ENCODE peak calls at places on chromosome 2, in seven cellular contexts. One of them, this sample, is unnamed.

GRCh38 chr2:237488901-237489860 is 2.1 kb downstream of the MLPH start:
- DNase-seq in cardiac muscle cell: no peak
- DNase-seq in heart right ventricle: no peak
- DNase-seq in brain microvascular endothelial cell: no peak
- DNase-seq in body of pancreas: peak
- DNase-seq in endothelial cell of umbilical vein: no peak
- DNase-seq in IMR-90: peak
- DNase-seq in this sample: no peak

GRCh38 chr2:86397989-86398388 is 43.2 kb upstream of the KDM3A start:
- DNase-seq in heart right ventricle: no peak
- DNase-seq in IMR-90: no peak
- DNase-seq in body of pancreas: no peak
- DNase-seq in cardiac muscle cell: no peak
- DNase-seq in brain microvascular endothelial cell: no peak
- DNase-seq in endothelial cell of umbilical vein: no peak
- DNase-seq in this sample: no peak

GRCh38 chr2:100276716-100277115 is 45.6 kb downstream of the LONRF2 start:
- DNase-seq in cardiac muscle cell: no peak
- DNase-seq in body of pancreas: no peak
- DNase-seq in heart right ventricle: no peak
- DNase-seq in brain microvascular endothelial cell: no peak
- DNase-seq in IMR-90: no peak
- DNase-seq in endothelial cell of umbilical vein: no peak
- DNase-seq in this sample: no peak

GRCh38 chr2:40400336-40400953 is 51.4 kb downstream of the SLC8A1 start:
- DNase-seq in IMR-90: no peak
- DNase-seq in brain microvascular endothelial cell: no peak
- DNase-seq in cardiac muscle cell: peak
- DNase-seq in heart right ventricle: no peak
- DNase-seq in body of pancreas: no peak
- DNase-seq in endothelial cell of umbilical vein: peak
- DNase-seq in this sample: no peak

GRCh38 chr2:27573452-27573851 is 9.4 kb upstream of the ZNF512 start:
- DNase-seq in heart right ventricle: no peak
- DNase-seq in endothelial cell of umbilical vein: no peak
- DNase-seq in cardiac muscle cell: peak
- DNase-seq in IMR-90: peak
- DNase-seq in body of pancreas: no peak
- DNase-seq in brain microvascular endothelial cell: peak
- DNase-seq in this sample: peak

GRCh38 chr2:232276084-232276738 is 102.3 kb upstream of the ALPP start:
- DNase-seq in endothelial cell of umbilical vein: no peak
- DNase-seq in cardiac muscle cell: no peak
- DNase-seq in heart right ventricle: no peak
- DNase-seq in brain microvascular endothelial cell: no peak
- DNase-seq in body of pancreas: no peak
- DNase-seq in IMR-90: no peak
- DNase-seq in this sample: no peak

GRCh38 chr2:134160793-134161504 is 92.9 kb upstream of the MGAT5 start:
- DNase-seq in heart right ventricle: peak
- DNase-seq in body of pancreas: peak
- DNase-seq in endothelial cell of umbilical vein: peak
- DNase-seq in brain microvascular endothelial cell: no peak
- DNase-seq in IMR-90: peak
- DNase-seq in cardiac muscle cell: peak
- DNase-seq in this sample: no peak

GRCh38 chr2:160596431-160596830 is 102.8 kb upstream of the RBMS1 start:
- DNase-seq in endothelial cell of umbilical vein: no peak
- DNase-seq in IMR-90: no peak
- DNase-seq in body of pancreas: no peak
- DNase-seq in brain microvascular endothelial cell: no peak
- DNase-seq in cardiac muscle cell: no peak
- DNase-seq in heart right ventricle: no peak
- DNase-seq in this sample: no peak

GRCh38 chr2:9959262-9959661 is 7.8 kb downstream of the GRHL1 start:
- DNase-seq in heart right ventricle: no peak
- DNase-seq in body of pancreas: no peak
- DNase-seq in IMR-90: no peak
- DNase-seq in brain microvascular endothelial cell: no peak
- DNase-seq in cardiac muscle cell: no peak
- DNase-seq in endothelial cell of umbilical vein: no peak
- DNase-seq in this sample: no peak

GRCh38 chr2:239348563-239349447 is 52.0 kb downstream of the HDAC4 start:
- DNase-seq in body of pancreas: no peak
- DNase-seq in IMR-90: no peak
- DNase-seq in brain microvascular endothelial cell: no peak
- DNase-seq in cardiac muscle cell: no peak
- DNase-seq in heart right ventricle: no peak
- DNase-seq in endothelial cell of umbilical vein: no peak
- DNase-seq in this sample: no peak

GRCh38 chr2:18626958-18627650 is 37.7 kb upstream of the NT5C1B start:
- DNase-seq in IMR-90: no peak
- DNase-seq in brain microvascular endothelial cell: peak
- DNase-seq in heart right ventricle: no peak
- DNase-seq in cardiac muscle cell: peak
- DNase-seq in body of pancreas: no peak
- DNase-seq in endothelial cell of umbilical vein: no peak
- DNase-seq in this sample: no peak

GRCh38 chr2:4269885-4270284 is 566.5 kb downstream of the DCDC2C start:
- DNase-seq in cardiac muscle cell: no peak
- DNase-seq in body of pancreas: no peak
- DNase-seq in endothelial cell of umbilical vein: no peak
- DNase-seq in brain microvascular endothelial cell: no peak
- DNase-seq in IMR-90: no peak
- DNase-seq in heart right ventricle: no peak
- DNase-seq in this sample: no peak

GRCh38 chr2:26649322-26649721 is 8.2 kb upstream of the CIB4 start:
- DNase-seq in brain microvascular endothelial cell: no peak
- DNase-seq in endothelial cell of umbilical vein: no peak
- DNase-seq in cardiac muscle cell: no peak
- DNase-seq in body of pancreas: no peak
- DNase-seq in heart right ventricle: no peak
- DNase-seq in IMR-90: no peak
- DNase-seq in this sample: no peak

GRCh38 chr2:95159690-95160449 is at the start of gene ZNF514:
- DNase-seq in heart right ventricle: peak
- DNase-seq in brain microvascular endothelial cell: peak
- DNase-seq in endothelial cell of umbilical vein: peak
- DNase-seq in IMR-90: peak
- DNase-seq in cardiac muscle cell: peak
- DNase-seq in body of pancreas: peak
- DNase-seq in this sample: peak
- H3K27ac ChIP-seq in heart right ventricle: peak
- H3K27ac ChIP-seq in brain microvascular endothelial cell: peak
- H3K27ac ChIP-seq in endothelial cell of umbilical vein: no peak
- H3K27ac ChIP-seq in IMR-90: peak
- H3K27ac ChIP-seq in cardiac muscle cell: peak
- H3K27ac ChIP-seq in body of pancreas: peak
- H3K27ac ChIP-seq in this sample: peak

GRCh38 chr2:98649135-98649991 is 41.0 kb downstream of the UNC50 start:
- DNase-seq in endothelial cell of umbilical vein: peak
- DNase-seq in body of pancreas: peak
- DNase-seq in IMR-90: peak
- DNase-seq in cardiac muscle cell: peak
- DNase-seq in heart right ventricle: peak
- DNase-seq in brain microvascular endothelial cell: peak
- DNase-seq in this sample: peak
- H3K27ac ChIP-seq in endothelial cell of umbilical vein: peak
- H3K27ac ChIP-seq in body of pancreas: no peak
- H3K27ac ChIP-seq in IMR-90: no peak
- H3K27ac ChIP-seq in cardiac muscle cell: no peak
- H3K27ac ChIP-seq in heart right ventricle: no peak
- H3K27ac ChIP-seq in brain microvascular endothelial cell: no peak
- H3K27ac ChIP-seq in this sample: no peak

DNA sequence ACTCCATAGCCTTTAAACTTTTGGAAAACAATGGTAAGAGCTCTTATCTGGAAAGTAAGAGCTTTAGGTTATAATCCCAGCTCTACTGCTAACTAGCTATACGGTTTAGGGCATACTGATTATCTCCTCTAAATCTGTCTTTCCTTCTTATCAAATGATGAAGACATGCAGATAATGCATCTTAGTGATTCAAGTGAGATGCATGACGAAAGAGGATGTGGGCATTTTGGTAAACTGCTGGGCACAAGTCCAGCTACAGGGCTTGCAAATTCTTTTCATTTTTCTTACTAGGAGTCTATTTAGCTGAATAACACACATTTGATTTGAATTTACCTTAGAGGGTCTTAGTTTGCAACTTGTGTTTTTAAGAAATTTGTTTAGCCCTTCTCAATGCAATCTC is 1604.8 kb upstream of the ZEB2 start:
- DNase-seq in brain microvascular endothelial cell: peak
- DNase-seq in body of pancreas: no peak
- DNase-seq in endothelial cell of umbilical vein: no peak
- DNase-seq in IMR-90: peak
- DNase-seq in cardiac muscle cell: peak
- DNase-seq in heart right ventricle: no peak
- DNase-seq in this sample: peak
- H3K27ac ChIP-seq in brain microvascular endothelial cell: no peak
- H3K27ac ChIP-seq in body of pancreas: no peak
- H3K27ac ChIP-seq in endothelial cell of umbilical vein: no peak
- H3K27ac ChIP-seq in IMR-90: no peak
- H3K27ac ChIP-seq in cardiac muscle cell: no peak
- H3K27ac ChIP-seq in heart right ventricle: no peak
- H3K27ac ChIP-seq in this sample: no peak

DNA sequence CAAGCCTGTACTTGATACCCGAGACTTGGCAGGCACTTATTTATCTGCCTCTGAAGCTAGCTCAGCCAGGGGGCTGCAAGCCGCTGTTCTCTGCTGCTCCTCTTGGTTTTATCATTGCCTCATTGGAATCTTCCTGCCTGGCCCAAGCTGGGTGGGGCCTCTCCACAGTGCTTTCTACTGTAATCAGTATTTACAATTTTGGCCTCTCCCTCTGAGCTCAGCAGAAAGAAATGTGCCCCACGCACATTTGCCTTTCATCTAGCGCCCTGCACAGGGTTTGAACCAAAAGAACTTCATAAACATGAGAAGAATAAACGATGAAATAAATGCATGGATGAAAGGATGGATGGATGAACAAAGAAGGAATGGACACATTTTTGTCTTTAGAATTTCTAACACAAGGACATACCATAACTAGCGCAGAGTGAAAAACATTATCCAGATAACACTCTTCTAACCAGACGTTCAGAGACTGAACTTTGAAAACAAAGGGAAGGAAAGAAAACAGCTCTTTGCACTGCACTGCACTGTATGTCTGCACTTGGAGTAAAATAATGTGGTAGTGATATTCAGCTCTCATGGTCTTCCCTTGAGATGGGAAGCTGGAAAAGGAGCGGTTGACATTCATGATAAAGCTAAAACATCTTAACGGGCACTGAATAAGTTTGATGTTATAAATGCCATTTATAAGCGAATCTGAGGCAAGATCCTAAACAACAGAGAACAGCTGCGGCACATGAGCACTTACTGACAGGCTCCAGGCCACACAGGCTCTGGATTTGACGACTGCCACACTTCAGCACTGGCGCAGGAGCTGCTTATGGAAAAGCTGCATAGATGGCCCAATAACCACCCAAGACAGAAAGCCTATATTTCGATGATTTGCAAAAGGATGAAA is 86.8 kb upstream of the SP3 start:
- DNase-seq in body of pancreas: peak
- DNase-seq in heart right ventricle: no peak
- DNase-seq in brain microvascular endothelial cell: peak
- DNase-seq in endothelial cell of umbilical vein: no peak
- DNase-seq in IMR-90: peak
- DNase-seq in cardiac muscle cell: peak
- DNase-seq in this sample: peak
- H3K27ac ChIP-seq in body of pancreas: no peak
- H3K27ac ChIP-seq in heart right ventricle: no peak
- H3K27ac ChIP-seq in brain microvascular endothelial cell: no peak
- H3K27ac ChIP-seq in endothelial cell of umbilical vein: no peak
- H3K27ac ChIP-seq in IMR-90: peak
- H3K27ac ChIP-seq in cardiac muscle cell: peak
- H3K27ac ChIP-seq in this sample: peak

GRCh38 chr2:46122318-46122970 is 174.8 kb upstream of the EPAS1 start:
- DNase-seq in IMR-90: no peak
- DNase-seq in endothelial cell of umbilical vein: no peak
- DNase-seq in cardiac muscle cell: no peak
- DNase-seq in brain microvascular endothelial cell: no peak
- DNase-seq in body of pancreas: no peak
- DNase-seq in heart right ventricle: no peak
- DNase-seq in this sample: no peak

GRCh38 chr2:46119453-46119852 is 177.8 kb upstream of the EPAS1 start:
- DNase-seq in heart right ventricle: no peak
- DNase-seq in IMR-90: no peak
- DNase-seq in brain microvascular endothelial cell: no peak
- DNase-seq in cardiac muscle cell: peak
- DNase-seq in body of pancreas: no peak
- DNase-seq in endothelial cell of umbilical vein: no peak
- DNase-seq in this sample: no peak

GRCh38 chr2:46122971-46123365 is 174.2 kb upstream of the EPAS1 start:
- DNase-seq in cardiac muscle cell: no peak
- DNase-seq in body of pancreas: no peak
- DNase-seq in heart right ventricle: no peak
- DNase-seq in endothelial cell of umbilical vein: peak
- DNase-seq in brain microvascular endothelial cell: no peak
- DNase-seq in IMR-90: no peak
- DNase-seq in this sample: no peak

GRCh38 chr2:46118656-46119338 is 178.4 kb upstream of the EPAS1 start:
- DNase-seq in cardiac muscle cell: peak
- DNase-seq in body of pancreas: no peak
- DNase-seq in endothelial cell of umbilical vein: peak
- DNase-seq in brain microvascular endothelial cell: no peak
- DNase-seq in IMR-90: no peak
- DNase-seq in heart right ventricle: no peak
- DNase-seq in this sample: no peak

DNA sequence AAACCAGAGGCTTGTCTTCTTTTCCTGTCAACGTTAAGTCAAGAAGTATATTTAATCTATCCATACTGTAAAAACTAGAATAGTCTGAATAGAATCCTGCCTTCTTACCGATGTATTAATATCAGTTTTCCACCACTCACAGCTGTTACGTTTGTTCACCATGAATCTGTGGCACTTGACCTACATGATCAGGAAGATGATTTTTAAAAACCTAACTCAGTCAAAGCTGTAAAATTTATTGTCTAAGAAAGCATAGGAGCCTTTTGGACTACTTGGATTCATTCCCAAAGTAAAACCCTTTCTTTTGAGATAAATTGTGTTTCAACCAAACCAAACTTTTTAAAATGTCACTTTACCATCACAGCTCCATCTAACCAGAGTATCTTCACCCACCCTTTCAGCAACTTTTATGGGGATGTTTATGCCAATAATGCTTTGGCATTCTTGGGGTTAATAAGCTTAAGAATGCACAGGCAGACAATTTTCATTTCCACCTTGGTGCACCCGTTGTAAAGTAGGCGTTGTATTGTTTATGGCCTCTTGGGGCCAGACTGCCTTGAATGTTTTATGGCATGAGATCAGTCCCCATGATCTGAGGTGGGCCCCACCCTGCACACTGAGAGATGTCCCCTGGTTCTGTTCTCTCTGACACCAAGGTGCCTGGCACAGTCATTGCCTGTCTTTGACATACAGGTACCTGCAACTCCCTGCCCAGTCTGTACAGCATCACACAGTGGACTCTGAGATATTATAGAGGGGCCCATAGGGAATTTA is 176.2 kb upstream of the EPAS1 start:
- DNase-seq in IMR-90: no peak
- DNase-seq in cardiac muscle cell: no peak
- DNase-seq in heart right ventricle: no peak
- DNase-seq in endothelial cell of umbilical vein: no peak
- DNase-seq in brain microvascular endothelial cell: no peak
- DNase-seq in body of pancreas: no peak
- DNase-seq in this sample: no peak
- H3K27ac ChIP-seq in IMR-90: no peak
- H3K27ac ChIP-seq in cardiac muscle cell: no peak
- H3K27ac ChIP-seq in heart right ventricle: peak
- H3K27ac ChIP-seq in endothelial cell of umbilical vein: no peak
- H3K27ac ChIP-seq in brain microvascular endothelial cell: no peak
- H3K27ac ChIP-seq in body of pancreas: no peak
- H3K27ac ChIP-seq in this sample: no peak